ENCODE peak calls at places on chromosomes 5 and 9, in six cellular contexts. C, S, U, J, H and E are unnamed samples.

GRCh38 chr5:176954050-176954449 is 52.5 kb downstream of the UIMC1 start:
- DNase-seq in S (no peak), C (no peak), H (no peak), U (no peak), J (no peak), E (no peak)

GRCh38 chr9:112249277-112249676 is 74.2 kb upstream of the SUSD1 start:
- DNase-seq in U (no peak), J (no peak), H (no peak), S (peak; percentile 55), C (no peak), E (peak; percentile 55)

GRCh38 chr9:75539558-75539957 is 350.9 kb upstream of the PCSK5 start:
- DNase-seq in H (no peak), C (no peak), J (no peak), S (no peak), U (no peak), E (no peak)

GRCh38 chr5:140169410-140169809 is 5.6 kb upstream of the CYSTM1 start:
- DNase-seq in U (no peak), J (no peak), H (no peak), C (no peak), S (no peak), E (peak; percentile 25)

GRCh38 chr5:22372376-22372775 is 480.8 kb downstream of the CDH12 start:
- DNase-seq in C (no peak), S (peak; percentile 23), H (no peak), J (no peak), U (no peak), E (peak; percentile 70)

GRCh38 chr5:60435808-60436207 is 264.2 kb downstream of the DEPDC1B start:
- DNase-seq in J (no peak), H (no peak), U (no peak), C (no peak), S (no peak), E (peak; percentile 6)

GRCh38 chr9:92504881-92505280 is 22.6 kb upstream of the ASPN start:
- DNase-seq in H (no peak), C (no peak), U (no peak), J (no peak), S (peak; percentile 58), E (no peak)

GRCh38 chr5:83632874-83633273 is 87.8 kb downstream of the HAPLN1 start:
- DNase-seq in U (no peak), C (peak; percentile 2), J (no peak), S (peak; percentile 10), H (no peak), E (peak; percentile 88)

GRCh38 chr9:87716141-87716540 is 9.8 kb upstream of the CTSL start:
- DNase-seq in U (no peak), H (no peak), S (no peak), J (no peak), C (no peak), E (peak; percentile 36)

GRCh38 chr5:39218482-39219381 is 631 bp downstream of the FYB1 start:
- DNase-seq in U (no peak), S (peak; percentile 50), C (no peak), J (no peak), H (no peak), E (no peak)

GRCh38 chr5:91361055-91361701 is 21.9 kb downstream of the ARRDC3 start:
- DNase-seq in J (no peak), S (no peak), U (no peak), C (no peak), H (no peak), E (no peak)

GRCh38 chr5:67617051-67617450 is 420.5 kb upstream of the CD180 start:
- DNase-seq in C (no peak), U (no peak), S (no peak), H (no peak), J (no peak), E (no peak)

GRCh38 chr5:76601470-76601869 is 21.7 kb downstream of the F2RL2 start:
- DNase-seq in H (no peak), J (no peak), C (peak; percentile 79), U (no peak), S (peak; percentile 82), E (peak; percentile 78)

GRCh38 chr9:132094314-132094791 is 14.7 kb upstream of the MED27 start:
- DNase-seq in S (peak; percentile 65), C (no peak), U (no peak), J (no peak), H (no peak), E (peak; percentile 24)

GRCh38 chr5:166068547-166069335 is 2222.7 kb upstream of the WWC1 start:
- DNase-seq in S (no peak), C (no peak), U (no peak), H (no peak), J (no peak), E (peak; percentile 63)

GRCh38 chr5:61332369-61332745 is 299 bp downstream of the ZSWIM6 start:
- DNase-seq in S (peak; percentile 72), H (no peak), J (no peak), C (peak; percentile 66), U (no peak), E (peak; percentile 28)

GRCh38 chr9:90003046-90003355 is 398.2 kb downstream of the GADD45G start:
- DNase-seq in S (no peak), H (no peak), C (no peak), J (no peak), U (no peak), E (no peak)

GRCh38 chr9:16449331-16449730 is 421.1 kb downstream of the BNC2 start:
- DNase-seq in J (no peak), C (peak; percentile 15), S (no peak), U (no peak), H (no peak), E (no peak)

GRCh38 chr9:36399980-36400331 is at the start of gene RNF38:
- DNase-seq in S (no peak), J (no peak), C (no peak), U (no peak), H (no peak), E (no peak)

GRCh38 chr5:79074641-79075040 is 5.1 kb downstream of the BHMT2 start:
- DNase-seq in C (no peak), J (no peak), H (no peak), S (peak; percentile 72), U (no peak), E (peak; percentile 45)

GRCh38 chr5:95771109-95771708 is 40.1 kb downstream of the RHOBTB3 start:
- DNase-seq in H (no peak), S (no peak), J (no peak), C (peak; percentile 71), U (no peak), E (no peak)

GRCh38 chr5:600551-601541 is 11.3 kb upstream of the CEP72 start:
- DNase-seq in S (no peak), J (no peak), H (no peak), C (no peak), U (peak; percentile 59), E (no peak)

GRCh38 chr9:115691097-115691496 is 462.5 kb upstream of the PAPPA start:
- DNase-seq in H (no peak), J (no peak), C (no peak), S (peak; percentile 98), U (no peak), E (peak; percentile 99)

GRCh38 chr5:143245929-143246561 is 157.4 kb downstream of the NR3C1 start:
- DNase-seq in H (no peak), J (peak; percentile 91), C (no peak), S (peak; percentile 97), U (no peak), E (peak; percentile 92)
- H3K27ac ChIP-seq in H (no peak overlapping the region), J (peak overlapping the region; percentile 99), C (no peak overlapping the region), S (peak overlapping the region; percentile 100), U (no peak overlapping the region), E (peak overlapping the region; percentile 99)

DNA sequence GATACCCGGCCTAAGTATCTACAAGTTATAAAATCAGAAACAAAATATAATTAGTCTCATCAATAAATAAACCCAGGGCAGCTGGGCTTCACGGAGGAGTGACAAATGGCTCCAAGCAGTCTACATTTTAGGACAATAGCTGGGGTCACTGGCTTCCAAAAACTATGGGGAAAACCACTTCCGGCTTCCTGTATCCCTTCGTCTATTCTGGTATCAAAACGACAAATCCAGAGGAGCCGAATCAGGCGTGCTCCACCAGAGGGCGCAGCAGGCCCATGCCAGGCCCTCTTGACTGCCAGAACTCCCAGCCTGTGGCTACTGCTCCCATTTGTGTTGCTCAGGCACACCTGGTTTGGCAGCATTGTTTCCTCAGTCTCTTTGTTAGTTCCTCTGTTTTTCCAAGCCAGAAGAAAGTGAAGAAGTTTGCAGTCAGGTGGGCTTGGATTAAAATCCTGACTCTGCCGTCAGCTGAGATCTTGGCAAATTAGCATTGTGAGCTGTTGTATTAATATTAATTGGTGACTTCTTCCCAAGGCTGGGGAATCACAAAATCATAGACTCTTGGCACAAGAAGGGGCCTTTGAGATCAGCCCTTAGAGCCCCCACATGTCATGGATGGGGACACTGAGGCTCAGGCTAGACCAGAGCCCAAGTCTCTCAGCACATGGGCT is 11.6 kb upstream of the RAB14 start:
- DNase-seq in U (peak; percentile 92), J (peak; percentile 64), C (peak; percentile 89), H (peak; percentile 48), S (peak; percentile 88), E (peak; percentile 86)
- H3K27ac ChIP-seq in U (peak overlapping the region; percentile 67), J (peak overlapping the region; percentile 74), C (no peak overlapping the region), H (no peak overlapping the region), S (no peak overlapping the region), E (no peak overlapping the region)

GRCh38 chr9:133383438-133383837 is 7.3 kb downstream of the STKLD1 start:
- DNase-seq in C (no peak), U (no peak), J (no peak), S (no peak), H (no peak), E (no peak)

GRCh38 chr9:133386338-133386737 is 10.2 kb downstream of the STKLD1 start:
- DNase-seq in U (no peak), J (no peak), C (peak; percentile 14), S (no peak), H (no peak), E (no peak)

GRCh38 chr9:133387680-133388079 is 11.5 kb downstream of the STKLD1 start:
- DNase-seq in H (no peak), C (no peak), S (no peak), U (no peak), J (no peak), E (no peak)

GRCh38 chr9:133384736-133385321 is 8.7 kb downstream of the STKLD1 start:
- DNase-seq in U (no peak), S (no peak), C (no peak), H (no peak), J (no peak), E (no peak)

DNA sequence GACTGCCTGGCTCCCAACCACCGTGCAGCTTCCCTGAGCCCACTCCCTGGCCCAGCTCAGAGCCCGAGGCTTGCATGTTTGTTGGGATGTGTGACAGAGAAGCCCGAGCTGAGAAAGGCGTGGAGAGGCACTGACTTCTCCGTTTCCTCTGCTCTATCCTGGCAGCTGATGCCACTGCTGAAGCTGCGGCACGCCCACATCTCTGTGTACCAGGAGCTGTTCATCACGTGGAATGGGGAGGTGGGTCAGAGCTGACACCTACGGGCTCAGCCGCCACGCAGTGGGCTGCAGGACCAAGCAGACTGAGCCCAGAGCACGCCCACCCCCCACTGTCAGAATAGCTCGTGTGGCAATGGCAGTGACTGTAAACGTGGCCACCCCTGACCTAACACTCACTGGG is 9.3 kb downstream of the STKLD1 start:
- DNase-seq in C (no peak), U (no peak), S (no peak), J (no peak), H (no peak), E (no peak)
- H3K27ac ChIP-seq in C (no peak overlapping the region), U (no peak overlapping the region), S (no peak overlapping the region), J (no peak overlapping the region), H (no peak overlapping the region), E (no peak overlapping the region)

DNA sequence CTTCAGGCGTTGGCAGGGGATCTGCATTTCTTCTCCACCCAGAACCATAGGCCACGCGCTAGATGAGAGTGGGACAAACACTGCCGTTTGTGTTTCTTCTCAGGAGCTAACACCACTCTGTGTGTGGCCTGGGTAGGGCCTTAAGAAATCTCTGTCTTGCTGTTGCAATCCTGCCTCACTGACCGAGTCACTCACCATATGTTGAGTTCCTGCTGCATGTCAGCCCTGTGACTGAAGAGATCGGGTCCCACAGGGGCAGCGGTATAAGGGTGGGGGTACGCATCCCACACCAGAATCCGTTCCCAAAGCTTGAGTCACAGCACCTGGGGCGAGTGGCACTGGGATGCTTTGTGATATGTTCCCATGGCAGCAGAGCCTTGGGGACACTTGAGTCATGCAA is 90.1 kb upstream of the OTULINL start:
- DNase-seq in S (peak; percentile 82), C (no peak), U (no peak), J (no peak), H (no peak), E (peak; percentile 58)
- H3K27ac ChIP-seq in S (peak overlapping the region; percentile 78), C (no peak overlapping the region), U (peak overlapping the region; percentile 21), J (no peak overlapping the region), H (no peak overlapping the region), E (no peak overlapping the region)